ENCODE peak calls at places on chromosomes 16 and 17, in seven cellular contexts. X is GM12878, Q is SK-N-SH, J is ovary, L is GM23248, V is body of pancreas, Y is spleen. T is an unnamed sample.
A peak's percentile ranks its signal among the peaks of the same experiment; 100 is the strongest.

GRCh38 chr17:19977360-19978205 is at the start of gene AKAP10:
- DNase-seq in X (peak; percentile 60), Q (peak; percentile 99), J (peak; percentile 92), L (peak; percentile 95), V (peak; percentile 94), Y (peak; percentile 99), T (peak; percentile 95)

GRCh38 chr17:11144358-11145233 is 96.4 kb upstream of the SHISA6 start:
- DNase-seq in X (no peak), Q (peak; percentile 24), J (no peak), L (peak; percentile 77), V (peak; percentile 45), Y (no peak), T (peak; percentile 68)

GRCh38 chr16:1871974-1872635 is at the start of gene MEIOB:
- DNase-seq in X (no peak), Q (peak; percentile 92), J (no peak), L (peak; percentile 54), V (peak; percentile 52), Y (peak; percentile 55), T (no peak)

GRCh38 chr16:19170043-19170655 is 2.1 kb downstream of the SYT17 start:
- DNase-seq in X (no peak), Q (no peak), J (no peak), L (no peak), V (no peak), Y (no peak), T (no peak)

GRCh38 chr16:10694830-10695229 is at the start of gene TEKT5:
- DNase-seq in X (no peak), Q (no peak), J (no peak), L (no peak), V (no peak), Y (no peak), T (no peak)

GRCh38 chr17:61689610-61690180 is 98.7 kb upstream of the NACA2 start:
- DNase-seq in X (no peak), Q (no peak), J (no peak), L (peak; percentile 5), V (no peak), Y (no peak), T (no peak)

GRCh38 chr16:13606804-13607203 is 313.1 kb upstream of the ERCC4 start:
- DNase-seq in X (no peak), Q (no peak), J (no peak), L (no peak), V (no peak), Y (no peak), T (no peak)

GRCh38 chr17:12909046-12909445 is 108.8 kb downstream of the ELAC2 start:
- DNase-seq in X (peak; percentile 7), Q (no peak), J (no peak), L (no peak), V (no peak), Y (no peak), T (no peak)

GRCh38 chr17:66714046-66715023 is 120.6 kb upstream of the CACNG5 start:
- DNase-seq in X (no peak), Q (no peak), J (no peak), L (no peak), V (no peak), Y (no peak), T (no peak)

GRCh38 chr17:42458497-42459255 is at the start of gene ATP6V0A1:
- DNase-seq in X (peak; percentile 49), Q (peak; percentile 98), J (peak; percentile 93), L (peak; percentile 93), V (peak; percentile 97), Y (peak; percentile 98), T (peak; percentile 96)

GRCh38 chr16:28179354-28179753 is 32.4 kb downstream of the XPO6 start:
- DNase-seq in X (no peak), Q (no peak), J (no peak), L (no peak), V (no peak), Y (no peak), T (no peak)
- H3K4me1 ChIP-seq in X (peaks cover 27% of the 10 kb centered on the region), Q (peaks cover 24% of the 10 kb centered on the region), J (peaks cover 17% of the 10 kb centered on the region), L (peaks cover 30% of the 10 kb centered on the region), V (peaks cover 41% of the 10 kb centered on the region), Y (peaks cover 64% of the 10 kb centered on the region), T (peaks cover 76% of the 10 kb centered on the region)

DNA sequence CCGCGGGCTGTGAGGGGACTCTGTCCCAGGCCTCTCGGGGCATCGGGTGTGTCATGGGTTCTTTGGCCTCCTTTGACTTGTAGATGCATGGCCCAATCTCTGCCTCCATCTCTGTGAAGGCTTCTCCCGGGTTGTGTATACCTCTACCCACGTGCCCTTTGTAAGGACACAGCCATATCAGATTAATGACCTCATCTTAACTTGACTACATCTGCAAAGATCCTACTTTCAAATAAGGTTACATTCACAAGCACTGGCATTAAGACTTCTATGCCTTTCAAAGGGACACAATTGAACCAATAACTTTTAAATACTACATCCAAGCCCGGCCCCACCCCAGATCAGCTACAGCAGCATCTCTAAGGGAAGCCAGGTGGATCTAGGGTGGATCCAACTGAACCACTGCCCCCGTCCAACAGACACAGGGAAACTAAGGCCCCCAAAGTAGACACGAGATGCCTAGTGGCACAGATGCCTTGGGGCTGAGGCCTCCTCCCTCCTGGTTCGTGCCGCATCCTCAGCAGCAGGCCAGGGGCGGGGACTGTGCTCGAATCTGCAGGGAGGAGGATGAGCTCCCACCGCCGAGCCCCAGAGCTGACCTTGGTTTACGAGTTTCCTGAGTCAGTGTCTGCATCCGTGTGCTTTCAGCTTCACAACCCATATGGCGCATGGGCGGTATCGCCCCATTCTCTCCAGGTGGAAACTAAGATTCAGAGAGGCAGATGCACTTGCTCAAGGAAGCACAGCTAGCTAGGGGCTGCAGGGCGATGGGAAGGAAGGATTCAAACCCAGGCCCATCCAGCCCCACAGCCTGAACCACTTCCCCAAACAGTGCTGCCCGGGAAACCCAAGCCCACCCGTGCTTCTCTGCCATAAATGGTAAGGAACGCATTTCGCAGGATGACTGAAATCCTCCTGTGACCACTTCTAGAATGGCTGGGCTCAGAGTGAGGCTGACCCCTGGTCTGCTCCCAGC is 353.3 kb downstream of the C16orf95 start:
- DNase-seq in X (no peak), Q (no peak), J (no peak), L (no peak), V (no peak), Y (peak; percentile 32), T (no peak)
- H3K4me1 ChIP-seq in X (no peaks in the 10 kb centered on the region), Q (peaks cover 7% of the 10 kb centered on the region), J (no peaks in the 10 kb centered on the region), L (peaks cover 10% of the 10 kb centered on the region), V (no peaks in the 10 kb centered on the region), Y (peaks cover 11% of the 10 kb centered on the region), T (no peaks in the 10 kb centered on the region)

DNA sequence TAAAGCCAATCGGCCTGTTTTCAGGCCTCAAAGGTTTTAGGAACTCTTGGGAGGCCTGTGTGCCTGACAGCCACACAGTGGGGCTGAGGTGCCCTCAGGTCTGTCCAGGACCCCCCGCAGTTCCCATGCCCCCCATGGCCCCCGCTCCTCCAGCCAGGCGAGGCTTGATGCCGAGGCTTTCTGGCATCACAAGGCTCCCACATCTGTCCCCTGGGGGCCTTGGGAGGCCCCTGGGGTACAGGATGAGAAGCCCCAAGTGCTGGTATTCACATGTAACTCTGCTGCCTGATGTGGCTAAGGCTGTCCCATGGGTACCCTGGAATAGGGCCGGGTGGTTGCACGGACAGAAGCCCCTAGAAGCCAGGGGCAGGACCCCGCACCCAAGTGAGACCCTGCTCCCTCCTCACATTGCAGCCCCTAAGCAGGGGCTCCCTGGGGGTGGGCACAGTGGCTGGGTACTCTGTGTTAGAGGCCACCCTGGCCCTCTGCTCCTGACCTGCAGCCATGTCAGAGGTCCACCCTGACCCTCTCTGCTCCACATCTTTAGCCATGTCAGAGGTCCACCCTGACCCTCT is 2.3 kb downstream of the CBFA2T3 start:
- DNase-seq in X (no peak), Q (no peak), J (no peak), L (no peak), V (no peak), Y (no peak), T (no peak)
- H3K4me1 ChIP-seq in X (peaks cover 67% of the 10 kb centered on the region), Q (no peaks in the 10 kb centered on the region), J (peaks cover 5% of the 10 kb centered on the region), L (no peaks in the 10 kb centered on the region), V (no peaks in the 10 kb centered on the region), Y (peaks cover 98% of the 10 kb centered on the region), T (peaks cover 10% of the 10 kb centered on the region)

GRCh38 chr17:7220593-7221280 is 999 bp downstream of the ACADVL start:
- DNase-seq in X (no peak), Q (peak; percentile 79), J (no peak), L (peak; percentile 80), V (peak; percentile 78), Y (no peak), T (peak; percentile 70)
- H3K4me1 ChIP-seq in X (peaks cover 12% of the 10 kb centered on the region), Q (peaks cover 16% of the 10 kb centered on the region), J (peaks cover 13% of the 10 kb centered on the region), L (peaks cover 24% of the 10 kb centered on the region), V (peaks cover 64% of the 10 kb centered on the region), Y (peaks cover 64% of the 10 kb centered on the region), T (peaks cover 49% of the 10 kb centered on the region)

T was measured in stomach.